ENCODE peak calls at places on chromosomes 7 and 10, in five cellular contexts. K is esophagus squamous epithelium, Y is A549, G is prostate gland, P is tibial artery. W is an unnamed sample.

GRCh38 chr7:69365588-69366241 is 232.6 kb upstream of the AUTS2 start:
- DNase-seq in K (no peak), Y (peak; percentile 77), G (no peak), P (no peak), W (no peak)

GRCh38 chr10:10716972-10717371 is 300.7 kb upstream of the CELF2 start:
- DNase-seq in K (no peak), Y (no peak), G (no peak), P (no peak), W (no peak)

GRCh38 chr7:66315192-66315591 is 110.1 kb downstream of the TPST1 start:
- DNase-seq in K (no peak), Y (no peak), G (no peak), P (no peak), W (no peak)

GRCh38 chr10:58335306-58336005 is 650 bp downstream of the UBE2D1 start:
- DNase-seq in K (no peak), Y (peak; percentile 40), G (peak; percentile 5), P (peak; percentile 66), W (peak; percentile 42)

GRCh38 chr10:88120075-88120474 is 256.6 kb downstream of the PTEN start:
- DNase-seq in K (no peak), Y (no peak), G (no peak), P (no peak), W (no peak)

GRCh38 chr10:100782845-100783244 is 37.5 kb downstream of the PAX2 start:
- DNase-seq in K (no peak), Y (no peak), G (no peak), P (no peak), W (no peak)

GRCh38 chr10:5484205-5484604 is 15.2 kb downstream of the CALML5 start:
- DNase-seq in K (no peak), Y (no peak), G (no peak), P (no peak), W (no peak)

GRCh38 chr7:73715648-73716317 is 3.7 kb downstream of the STX1A start:
- DNase-seq in K (no peak), Y (peak; percentile 98), G (no peak), P (no peak), W (no peak)

GRCh38 chr7:37642028-37642540 is 41.5 kb upstream of the GPR141 start:
- DNase-seq in K (no peak), Y (no peak), G (no peak), P (no peak), W (no peak)

GRCh38 chr7:95623788-95624187 is 27.5 kb upstream of the PDK4 start:
- DNase-seq in K (no peak), Y (peak; percentile 23), G (no peak), P (no peak), W (no peak)

GRCh38 chr7:11570922-11571550 is 261.0 kb downstream of the THSD7A start:
- DNase-seq in K (no peak), Y (peak; percentile 25), G (no peak), P (no peak), W (no peak)

GRCh38 chr7:155963356-155963755 is 151.1 kb upstream of the SHH start:
- DNase-seq in K (no peak), Y (no peak), G (no peak), P (no peak), W (no peak)

GRCh38 chr10:32693441-32693979 is 247.6 kb downstream of the CCDC7 start:
- DNase-seq in K (no peak), Y (no peak), G (no peak), P (no peak), W (no peak)

GRCh38 chr7:128407751-128408708 is 1.8 kb downstream of the IMPDH1 start:
- DNase-seq in K (no peak), Y (no peak), G (no peak), P (no peak), W (no peak)

GRCh38 chr7:98990356-98990755 is 112.0 kb downstream of the TRRAP start:
- DNase-seq in K (no peak), Y (no peak), G (no peak), P (peak; percentile 9), W (no peak)

GRCh38 chr7:100817097-100817496 is 10.2 kb downstream of the EPHB4 start:
- DNase-seq in K (no peak), Y (no peak), G (no peak), P (no peak), W (no peak)

GRCh38 chr7:19708397-19709248 is at the start of gene POLR1F:
- DNase-seq in K (peak; percentile 60), Y (peak; percentile 96), G (peak; percentile 94), P (peak; percentile 95), W (peak; percentile 97)

GRCh38 chr10:63977329-63977923 is 456.2 kb downstream of the REEP3 start:
- DNase-seq in K (no peak), Y (peak; percentile 60), G (no peak), P (no peak), W (peak; percentile 55)

GRCh38 chr10:33402748-33403147 is 68.3 kb upstream of the NRP1 start:
- DNase-seq in K (no peak), Y (no peak), G (no peak), P (no peak), W (no peak)

GRCh38 chr10:79159141-79159619 is 90.4 kb downstream of the ZMIZ1 start:
- DNase-seq in K (no peak), Y (no peak), G (no peak), P (peak; percentile 85), W (peak; percentile 47)

GRCh38 chr7:82172896-82173295 is 270.7 kb downstream of the CACNA2D1 start:
- DNase-seq in K (no peak), Y (peak; percentile 30), G (no peak), P (no peak), W (no peak)

GRCh38 chr7:82173400-82174021 is 270.1 kb downstream of the CACNA2D1 start:
- DNase-seq in K (no peak), Y (no peak), G (no peak), P (no peak), W (no peak)

GRCh38 chr7:82175319-82175718 is 268.3 kb downstream of the CACNA2D1 start:
- DNase-seq in K (no peak), Y (no peak), G (no peak), P (no peak), W (no peak)

GRCh38 chr7:82167568-82168314 is 275.8 kb downstream of the CACNA2D1 start:
- DNase-seq in K (no peak), Y (peak; percentile 65), G (no peak), P (no peak), W (no peak)

DNA sequence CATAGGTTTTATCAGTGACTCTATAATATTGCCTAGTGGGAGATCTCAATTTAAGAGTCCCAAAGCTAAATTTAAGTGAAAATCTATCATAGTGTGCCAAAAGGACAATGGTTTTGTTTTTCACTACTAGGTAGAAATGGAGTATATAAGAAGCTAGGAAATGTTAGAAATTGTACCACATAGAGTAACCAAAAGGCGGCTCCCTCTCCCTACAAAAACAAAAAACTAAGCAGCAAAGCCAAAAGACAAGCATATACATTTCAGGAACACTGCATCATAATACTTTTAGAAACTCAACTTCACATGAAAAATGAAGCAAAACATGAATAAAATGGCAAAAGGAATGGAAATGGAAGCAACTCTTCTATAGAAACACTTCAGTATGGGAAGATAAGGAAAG is 271.6 kb downstream of the CACNA2D1 start:
- DNase-seq in K (no peak), Y (no peak), G (no peak), P (no peak), W (no peak)
- TF ChIP-seq CTCF in K (no peak), Y (peak; percentile 23), G (no peak), P (no peak), W (no peak)

GRCh38 chr10:125118701-125119100 is 41.7 kb downstream of the CTBP2 start:
- DNase-seq in K (no peak), Y (no peak), G (no peak), P (peak; percentile 61), W (no peak)
- H3K4me1 ChIP-seq in K (peaks cover 96% of the 10 kb centered on the region), Y (peaks cover 71% of the 10 kb centered on the region), G (peaks cover 44% of the 10 kb centered on the region), P (peaks cover 52% of the 10 kb centered on the region), W (peaks cover 73% of the 10 kb centered on the region)

GRCh38 chr10:59536576-59537014 is 173.1 kb downstream of the SLC16A9 start:
- DNase-seq in K (no peak), Y (no peak), G (no peak), P (no peak), W (no peak)
- H3K27ac ChIP-seq in K (peak overlapping the region; percentile 80), Y (no peak overlapping the region), G (peak overlapping the region; percentile 45), P (peak overlapping the region; percentile 74), W (no peak overlapping the region)

DNA sequence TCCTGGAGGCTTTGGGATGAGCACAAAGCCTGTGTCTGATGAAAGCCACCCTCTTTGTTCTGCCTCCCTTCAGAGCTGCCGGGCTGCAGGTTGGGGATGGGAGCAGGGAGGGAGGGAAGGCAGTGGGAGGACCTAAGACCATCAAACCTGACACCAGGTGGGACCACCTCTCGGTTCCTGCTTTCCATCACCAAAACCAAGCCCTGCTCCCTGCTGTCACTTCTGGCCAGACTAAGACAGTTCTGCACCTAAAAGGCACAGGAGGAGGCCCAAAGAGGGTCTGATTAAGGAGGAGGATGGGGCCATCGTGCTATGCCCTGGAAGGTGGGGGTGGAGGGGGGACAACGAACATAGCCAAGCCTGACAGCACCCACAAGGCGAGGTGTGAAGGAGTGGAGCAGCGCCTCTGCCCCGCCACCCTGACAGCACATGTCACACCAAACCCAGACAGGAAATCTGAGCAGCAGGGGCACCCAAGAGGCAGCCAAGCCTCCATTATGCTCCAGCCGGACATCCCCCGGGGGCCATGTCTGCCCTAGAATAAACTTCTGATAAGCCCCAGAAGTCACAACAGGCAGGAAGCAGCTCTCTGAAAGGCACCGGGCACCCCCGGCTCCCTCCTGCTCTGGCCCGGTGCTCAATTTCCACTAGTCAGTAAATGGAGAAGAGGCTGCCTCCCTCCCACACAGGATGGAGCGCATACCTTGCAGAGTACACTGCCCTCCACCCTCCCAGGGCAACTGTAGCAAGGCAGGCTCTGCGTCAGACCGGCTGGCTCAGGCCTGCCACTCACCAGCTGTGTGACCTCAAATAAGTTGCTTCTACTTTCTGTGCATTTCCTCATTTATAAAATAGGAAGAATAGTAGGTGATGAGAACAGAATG is 48.9 kb downstream of the DLG5 start:
- DNase-seq in K (no peak), Y (no peak), G (no peak), P (no peak), W (peak; percentile 77)
- TF ChIP-seq CTCF in K (no peak), Y (no peak), G (no peak), P (no peak), W (no peak)

DNA sequence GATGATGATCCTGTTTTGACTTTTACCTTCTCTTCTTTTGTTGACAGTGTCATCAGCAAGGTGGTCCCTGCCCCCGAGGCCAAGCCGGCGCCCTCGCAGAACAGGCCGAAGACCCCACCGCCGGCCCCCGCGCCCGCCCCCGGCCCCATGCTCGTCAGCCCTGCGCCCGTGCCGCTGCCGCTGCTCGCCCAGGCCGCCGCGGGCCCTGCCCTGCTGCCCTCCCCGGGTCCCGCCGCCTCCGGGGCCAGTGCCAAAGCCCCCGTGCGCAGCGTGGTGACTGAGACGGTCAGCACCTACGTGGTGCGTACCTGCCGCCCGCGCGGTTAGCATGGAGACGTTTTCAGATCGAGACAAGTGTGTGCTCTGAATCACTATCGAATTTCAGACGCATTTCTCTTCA is 45.5 kb upstream of the GATA3 start:
- DNase-seq in K (no peak), Y (no peak), G (no peak), P (no peak), W (no peak)
- H3K4me1 ChIP-seq in K (no peaks in the 10 kb centered on the region), Y (peaks cover 14% of the 10 kb centered on the region), G (no peaks in the 10 kb centered on the region), P (no peaks in the 10 kb centered on the region), W (no peaks in the 10 kb centered on the region)